ENCODE peak calls at places on chromosomes 13 and 19, in five cellular contexts. B, E, X, A and F are unnamed samples.

GRCh38 chr13:40963927-40964326 is 55.2 kb downstream of the ELF1 start:
- DNase-seq in B (no peak), E (no peak), X (no peak), A (peak; percentile 66), F (no peak)

GRCh38 chr19:14366529-14366928 is 14.7 kb upstream of the ADGRE5 start:
- DNase-seq in B (peak; percentile 56), E (peak; percentile 90), X (peak; percentile 44), A (peak; percentile 68), F (peak; percentile 46)

GRCh38 chr19:44308011-44308410 is 3.2 kb upstream of the ZNF235 start:
- DNase-seq in B (no peak), E (no peak), X (no peak), A (no peak), F (no peak)

GRCh38 chr19:14563989-14564650 is 7.7 kb downstream of the NDUFB7 start:
- DNase-seq in B (no peak), E (no peak), X (peak; percentile 91), A (no peak), F (no peak)

GRCh38 chr13:51479199-51479523 is 26.3 kb upstream of the INTS6 start:
- DNase-seq in B (no peak), E (no peak), X (no peak), A (peak; percentile 71), F (no peak)

GRCh38 chr19:14979136-14979497 is 547 bp downstream of the SLC1A6 start:
- DNase-seq in B (no peak), E (peak; percentile 65), X (no peak), A (no peak), F (no peak)

GRCh38 chr13:52849727-52850395 is 1.4 kb upstream of the PCDH8 start:
- DNase-seq in B (no peak), E (no peak), X (no peak), A (no peak), F (no peak)

GRCh38 chr13:77305276-77305675 is 21.6 kb downstream of the MYCBP2 start:
- DNase-seq in B (no peak), E (no peak), X (no peak), A (no peak), F (no peak)

GRCh38 chr13:36788276-36788675 is 30.7 kb upstream of the RFXAP start:
- DNase-seq in B (no peak), E (no peak), X (no peak), A (peak; percentile 47), F (no peak)

GRCh38 chr19:40252395-40252794 is 25.9 kb upstream of the CCNP start:
- DNase-seq in B (no peak), E (no peak), X (no peak), A (no peak), F (no peak)

GRCh38 chr13:41075034-41075433 is 13.7 kb downstream of the WBP4 start:
- DNase-seq in B (no peak), E (no peak), X (no peak), A (peak; percentile 49), F (no peak)

GRCh38 chr13:91066745-91067144 is 280.7 kb upstream of the MIR17HG start:
- DNase-seq in B (no peak), E (no peak), X (no peak), A (no peak), F (no peak)

GRCh38 chr13:93235258-93236015 is 8.8 kb downstream of the GPC6 start:
- DNase-seq in B (no peak), E (no peak), X (peak; percentile 60), A (peak; percentile 80), F (no peak)

GRCh38 chr13:39603424-39603947 is 493 bp upstream of the LHFPL6 start:
- DNase-seq in B (peak; percentile 35), E (no peak), X (peak; percentile 12), A (peak; percentile 24), F (no peak)

GRCh38 chr19:19321143-19321577 is 531 bp downstream of the MAU2 start:
- DNase-seq in B (no peak), E (no peak), X (no peak), A (no peak), F (no peak)

GRCh38 chr19:13507053-13507611 is 853 bp upstream of the CACNA1A start:
- DNase-seq in B (no peak), E (no peak), X (no peak), A (peak; percentile 56), F (no peak)

GRCh38 chr19:29154163-29154562 is 58.8 kb downstream of the UQCRFS1 start:
- DNase-seq in B (no peak), E (no peak), X (no peak), A (no peak), F (no peak)

GRCh38 chr13:36512771-36513170 is 80.5 kb downstream of the CCNA1 start:
- DNase-seq in B (no peak), E (no peak), X (no peak), A (no peak), F (no peak)

GRCh38 chr13:41751277-41751676 is 209.6 kb downstream of the VWA8 start:
- DNase-seq in B (peak; percentile 53), E (no peak), X (no peak), A (peak; percentile 63), F (no peak)

DNA sequence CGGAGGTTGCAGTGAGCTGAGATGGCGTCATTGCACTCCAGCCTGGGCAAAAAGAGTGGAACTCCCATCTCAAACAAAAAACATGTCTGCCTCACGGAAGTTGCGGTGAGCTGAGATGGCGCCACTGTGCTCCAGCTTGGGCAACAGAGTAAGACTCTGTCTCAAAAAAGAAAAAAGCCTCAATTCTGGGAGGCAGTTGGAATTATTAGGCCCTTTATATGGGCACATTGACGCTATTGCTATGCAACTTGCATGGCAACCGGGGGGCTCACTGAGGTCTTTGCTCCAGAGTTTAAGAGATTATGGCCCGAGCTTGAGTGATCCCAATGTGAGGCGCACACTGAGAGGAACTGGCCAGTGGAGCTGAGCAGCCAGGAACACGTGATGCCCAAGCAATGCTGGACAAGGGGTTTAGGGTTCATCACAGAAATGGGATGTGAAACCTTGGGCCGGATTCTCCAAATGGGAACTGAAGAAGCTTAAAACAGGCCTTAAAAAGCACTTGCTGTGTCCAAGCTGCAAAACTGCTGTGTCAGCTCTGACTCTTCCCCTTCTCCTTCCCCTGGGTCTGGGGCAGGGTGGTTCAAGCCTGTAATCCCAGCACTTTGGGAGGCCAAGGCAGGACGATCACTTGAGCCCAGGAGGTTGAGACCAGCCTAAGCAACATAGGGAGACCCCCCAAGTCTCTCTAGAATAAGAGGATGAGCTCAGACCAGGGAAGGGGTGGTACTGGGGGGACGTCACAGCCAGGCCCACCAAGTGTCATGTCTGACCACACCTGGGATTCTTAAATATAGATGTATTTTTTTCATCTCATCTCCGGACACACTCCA is 2.5 kb downstream of the FTL start:
- DNase-seq in B (peak; percentile 58), E (no peak), X (peak; percentile 56), A (peak; percentile 67), F (no peak)
- TF ChIP-seq POLR2A in B (no peak), E (no peak), X (no peak), A (no peak), F (peak; percentile 26)

DNA sequence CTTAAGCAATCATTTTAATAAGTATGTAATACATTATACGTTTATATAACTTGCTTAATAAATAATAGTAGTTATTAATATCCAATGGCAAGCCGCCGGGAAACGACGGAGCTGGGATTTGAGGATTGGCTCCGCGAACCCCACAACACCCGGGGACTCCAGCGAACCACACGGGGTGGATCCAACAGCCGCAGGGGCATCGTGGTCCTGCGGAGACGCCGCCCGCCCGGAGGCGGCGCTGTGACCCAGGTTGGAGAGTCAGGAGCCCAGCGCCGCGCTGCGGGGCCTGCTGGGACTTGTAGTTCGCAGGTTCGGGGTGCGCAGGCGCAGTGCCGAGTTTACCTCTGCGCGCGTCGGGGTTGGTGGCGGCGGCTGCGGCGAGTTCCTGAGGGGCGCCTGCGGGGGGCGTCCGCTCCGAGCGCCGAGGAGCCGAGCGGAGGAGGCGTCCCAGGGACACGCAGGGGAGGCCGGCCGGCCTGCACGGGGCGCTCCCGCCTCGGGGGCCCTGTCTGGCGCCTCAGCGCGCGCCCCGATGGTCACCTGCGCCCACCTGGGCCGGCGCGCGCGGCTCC is at the start of gene ZNF554:
- DNase-seq in B (peak; percentile 96), E (peak; percentile 99), X (peak; percentile 95), A (peak; percentile 94), F (peak; percentile 77)
- TF ChIP-seq POLR2A in B (peak; percentile 73), E (no peak), X (no peak), A (no peak), F (peak; percentile 41)

DNA sequence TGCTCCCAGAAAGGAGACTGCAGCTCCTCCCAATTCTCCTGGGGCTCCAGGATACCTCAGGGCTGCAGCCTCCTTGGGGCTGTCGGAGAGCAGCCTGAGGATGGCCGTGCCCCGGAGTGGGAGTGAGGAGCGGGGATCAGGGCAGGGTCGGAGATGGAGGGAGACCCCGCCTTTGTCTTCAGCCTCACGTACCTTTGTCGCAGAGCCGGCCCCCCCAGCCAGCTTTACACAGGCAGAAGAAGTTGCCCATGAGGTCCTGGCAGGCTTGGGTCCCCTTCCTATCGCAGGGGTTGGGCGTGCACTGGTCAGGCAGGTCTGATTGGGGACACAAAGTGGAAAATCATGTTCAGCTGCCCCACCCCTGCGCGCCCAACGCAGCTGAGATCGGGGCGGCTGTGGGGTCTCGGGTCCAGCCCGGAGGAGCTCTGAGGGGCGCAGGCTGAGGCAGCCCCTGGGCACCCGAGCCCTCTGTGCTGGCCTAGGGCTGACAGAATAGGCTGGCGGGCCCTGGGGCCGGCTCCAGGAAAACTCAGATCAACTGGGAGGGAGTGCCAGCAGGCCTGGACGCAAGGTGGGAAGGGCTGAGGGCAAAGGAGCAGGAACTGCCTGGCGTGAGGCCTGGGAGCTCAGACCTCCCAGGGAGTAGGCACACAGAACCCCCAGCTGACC is 24.2 kb downstream of the GAS6 start:
- DNase-seq in B (no peak), E (no peak), X (no peak), A (no peak), F (no peak)
- TF ChIP-seq POLR2A in B (no peak), E (no peak), X (no peak), A (no peak), F (no peak)

GRCh38 chr19:32442650-32443049 is 37.1 kb downstream of the DPY19L3 start:
- DNase-seq in B (no peak), E (no peak), X (no peak), A (no peak), F (no peak)

GRCh38 chr19:32436692-32437091 is 31.1 kb downstream of the DPY19L3 start:
- DNase-seq in B (no peak), E (no peak), X (no peak), A (no peak), F (no peak)

GRCh38 chr19:32437096-32437495 is 31.5 kb downstream of the DPY19L3 start:
- DNase-seq in B (no peak), E (no peak), X (no peak), A (no peak), F (no peak)

DNA sequence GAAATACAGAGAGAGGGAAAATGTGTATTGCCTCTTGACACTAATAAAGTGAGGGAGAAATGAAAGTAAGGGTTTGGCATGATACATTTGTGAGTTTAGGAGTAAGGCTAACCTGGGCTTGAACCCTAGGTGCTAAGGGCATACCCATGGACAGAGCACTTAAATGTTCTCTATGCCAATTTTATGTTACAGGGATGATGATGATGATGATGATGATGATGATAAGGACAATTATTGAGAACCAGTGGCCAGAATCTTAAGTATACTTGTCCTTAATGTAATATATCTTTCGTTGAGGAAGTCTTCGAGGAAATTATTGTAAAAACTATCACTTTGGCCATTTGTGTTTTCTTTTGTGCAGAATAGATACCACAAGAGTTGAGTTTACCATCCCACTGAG is 33.2 kb downstream of the DPY19L3 start:
- DNase-seq in B (no peak), E (no peak), X (no peak), A (no peak), F (no peak)
- TF ChIP-seq POLR2A in B (no peak), E (no peak), X (no peak), A (no peak), F (no peak)